ENCODE peak calls at places on chromosomes 12 and 14, in four cellular contexts. A is GM12865, E is KBM-7, O is ACHN. L is an unnamed sample.

GRCh38 chr14:91396959-91397815 is 20.4 kb downstream of the CCDC88C start:
- DNase-seq in A (peak), E (peak), O (no peak), L (no peak)

GRCh38 chr12:48736456-48736855 is 19.9 kb upstream of the CCNT1 start:
- DNase-seq in A (no peak), E (no peak), O (no peak), L (no peak)

GRCh38 chr12:82910246-82910893 is 223.7 kb downstream of the TMTC2 start:
- DNase-seq in A (no peak), E (no peak), O (no peak), L (no peak)

GRCh38 chr12:49293056-49293956 is 1.6 kb upstream of the PRPH start:
- DNase-seq in A (no peak), E (no peak), O (no peak), L (no peak)

GRCh38 chr12:38110026-38110699 is 206.4 kb upstream of the ALG10B start:
- DNase-seq in A (no peak), E (no peak), O (no peak), L (no peak)

GRCh38 chr12:100267603-100268281 is 765 bp downstream of the SCYL2 start:
- DNase-seq in A (no peak), E (peak), O (peak), L (no peak)

GRCh38 chr14:56730468-56731145 is 79.7 kb downstream of the OTX2 start:
- DNase-seq in A (no peak), E (no peak), O (no peak), L (no peak)

GRCh38 chr12:49843411-49843810 is 505 bp upstream of the BCDIN3D start:
- DNase-seq in A (no peak), E (no peak), O (no peak), L (no peak)

GRCh38 chr12:16674885-16675284 is 68.9 kb upstream of the LMO3 start:
- DNase-seq in A (no peak), E (no peak), O (no peak), L (no peak)